ENCODE peak calls at places on chromosome 1, in five cellular contexts. X is neuronal stem cell, D is mesenchymal stem cell, C is H9, W is H1. L is an unnamed sample.

GRCh38 chr1:11648732-11649158 is 5.5 kb downstream of the FBXO2 start:
- DNase-seq in W (peak; percentile 88), C (peak; percentile 77), D (no peak), X (no peak), L (no peak)

GRCh38 chr1:111747282-111747734 is 8.1 kb upstream of the INKA2 start:
- DNase-seq in W (peak; percentile 70), X (no peak), D (peak; percentile 83), C (peak; percentile 80), L (peak; percentile 79)

GRCh38 chr1:203320546-203321272 is 15.4 kb downstream of the BTG2 start:
- DNase-seq in W (peak; percentile 60), C (peak; percentile 84), D (peak; percentile 33), X (no peak), L (peak; percentile 70)

GRCh38 chr1:8903908-8904650 is 25.6 kb upstream of the ENO1 start:
- DNase-seq in C (no peak), D (peak; percentile 82), W (no peak), X (no peak), L (peak; percentile 80)

GRCh38 chr1:99326215-99326949 is 62.1 kb downstream of the PLPPR4 start:
- DNase-seq in X (no peak), D (no peak), C (no peak), W (no peak), L (no peak)

GRCh38 chr1:230029244-230029643 is 37.8 kb upstream of the GALNT2 start:
- DNase-seq in C (no peak), D (no peak), W (no peak), X (no peak), L (no peak)

GRCh38 chr1:173862769-173863223 is 5.0 kb downstream of the GAS5 start:
- DNase-seq in D (no peak), X (no peak), W (no peak), C (peak; percentile 59), L (no peak)

GRCh38 chr1:18100493-18101063 is 7.0 kb upstream of the IGSF21 start:
- DNase-seq in X (peak; percentile 62), D (peak; percentile 46), C (peak; percentile 69), W (peak; percentile 85), L (peak; percentile 53)

GRCh38 chr1:54701996-54702395 is 13.7 kb upstream of the TTC4 start:
- DNase-seq in W (no peak), X (no peak), C (no peak), D (no peak), L (no peak)

DNA sequence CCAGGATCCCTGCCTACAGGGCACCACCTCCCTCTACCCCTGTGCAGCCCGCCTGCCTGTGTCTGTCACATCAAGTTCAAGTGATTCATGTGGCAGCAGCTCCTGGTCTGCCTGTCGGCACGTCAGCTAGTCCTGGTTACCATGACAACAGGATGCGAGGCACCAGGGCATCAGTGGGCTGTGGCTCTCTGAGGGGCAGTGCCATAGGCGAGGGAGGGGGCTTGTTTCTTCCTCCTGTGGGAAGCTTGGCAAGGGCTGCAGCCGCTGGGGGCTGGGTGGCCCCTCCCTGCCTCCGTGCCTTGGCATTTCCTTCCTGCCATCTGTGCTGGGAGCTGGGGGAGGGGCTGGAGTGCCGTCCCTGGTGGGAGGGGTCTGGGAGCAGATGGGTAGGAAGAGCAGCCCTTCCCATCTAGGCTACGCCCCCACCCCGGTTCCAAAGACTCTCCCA is 43.1 kb downstream of the FOXO6 start:
- DNase-seq in X (no peak), C (peak; percentile 81), W (peak; percentile 76), D (no peak), L (no peak)
- H3K4me2 ChIP-seq in X (no peak overlapping the region), C (peak overlapping the region; percentile 9), W (peak overlapping the region; percentile 8), D (no peak overlapping the region), L (no peak overlapping the region)

GRCh38 chr1:43177691-43178090 is 5.6 kb downstream of the CFAP57 start:
- DNase-seq in C (no peak), X (no peak), D (no peak), W (no peak), L (no peak)
- H2BK12ac ChIP-seq in C (no peak overlapping the region), X (no peak overlapping the region), D (no peak overlapping the region), W (no peak overlapping the region), L (no peak overlapping the region)

DNA sequence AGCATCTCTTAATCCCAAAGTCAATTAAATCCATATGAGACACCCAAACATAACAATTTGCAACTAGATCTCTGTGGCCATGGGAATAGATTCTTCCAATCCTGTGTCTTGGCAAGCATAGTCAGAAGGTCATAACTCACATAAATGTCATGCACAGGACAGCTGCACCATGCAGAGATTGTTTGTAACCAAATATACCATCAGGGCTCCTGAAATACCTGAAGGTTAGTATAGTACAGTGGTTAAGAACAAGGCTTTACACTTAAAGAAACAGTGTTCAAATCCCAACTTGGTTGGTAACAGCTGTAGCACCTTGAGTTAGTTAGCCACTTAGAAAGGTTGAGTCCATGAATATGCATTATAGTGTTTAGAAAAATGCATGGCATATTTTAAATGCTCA is 82.7 kb upstream of the CCDC190 start:
- DNase-seq in D (no peak), X (no peak), C (no peak), W (no peak), L (no peak)
- H3K4me2 ChIP-seq in D (no peak overlapping the region), X (no peak overlapping the region), C (no peak overlapping the region), W (no peak overlapping the region), L (no peak overlapping the region)

DNA sequence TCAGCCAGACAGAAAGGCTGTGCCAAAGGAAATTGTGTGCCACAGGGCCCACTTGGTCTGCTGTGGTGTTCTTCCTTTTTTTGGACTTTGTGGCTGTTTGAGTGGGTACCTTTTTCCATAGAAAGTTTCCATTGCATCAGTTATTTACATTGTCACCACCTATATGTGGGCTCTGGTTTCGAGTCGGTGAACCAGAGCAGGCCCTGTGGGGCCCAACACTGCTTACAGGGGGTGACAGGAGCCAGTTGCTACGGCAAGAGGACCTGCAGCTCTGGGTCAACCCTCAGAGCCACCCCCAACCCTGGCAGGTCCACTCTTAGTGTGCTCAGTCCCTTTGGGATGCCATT is 157.0 kb upstream of the EDN2 start:
- DNase-seq in C (no peak), X (no peak), W (no peak), D (no peak), L (no peak)
- H2BK12ac ChIP-seq in C (no peak overlapping the region), X (no peak overlapping the region), W (no peak overlapping the region), D (no peak overlapping the region), L (no peak overlapping the region)

DNA sequence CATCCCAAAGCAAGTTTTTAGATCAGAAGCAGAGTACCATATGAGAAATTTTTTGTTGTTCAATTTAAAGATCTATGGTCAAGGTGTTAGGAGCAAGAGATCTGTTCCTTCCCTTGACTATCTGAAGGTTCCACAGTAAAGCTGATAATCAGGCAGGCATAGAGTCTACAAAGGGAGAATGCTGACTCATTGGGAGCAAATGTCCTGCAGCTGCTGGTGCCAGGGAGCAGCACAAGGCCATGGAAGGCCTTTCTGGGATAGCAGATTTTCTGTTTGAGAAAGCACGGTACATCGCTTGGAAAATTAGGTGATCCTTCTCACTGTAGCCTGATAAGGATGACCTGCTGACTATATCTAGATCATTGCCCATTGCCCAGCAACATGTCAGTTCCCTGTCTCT is 210.1 kb upstream of the C1orf87 start:
- DNase-seq in W (no peak), C (no peak), D (no peak), X (no peak), L (no peak)
- H3K4me2 ChIP-seq in W (no peak overlapping the region), C (no peak overlapping the region), D (no peak overlapping the region), X (no peak overlapping the region), L (no peak overlapping the region)

DNA sequence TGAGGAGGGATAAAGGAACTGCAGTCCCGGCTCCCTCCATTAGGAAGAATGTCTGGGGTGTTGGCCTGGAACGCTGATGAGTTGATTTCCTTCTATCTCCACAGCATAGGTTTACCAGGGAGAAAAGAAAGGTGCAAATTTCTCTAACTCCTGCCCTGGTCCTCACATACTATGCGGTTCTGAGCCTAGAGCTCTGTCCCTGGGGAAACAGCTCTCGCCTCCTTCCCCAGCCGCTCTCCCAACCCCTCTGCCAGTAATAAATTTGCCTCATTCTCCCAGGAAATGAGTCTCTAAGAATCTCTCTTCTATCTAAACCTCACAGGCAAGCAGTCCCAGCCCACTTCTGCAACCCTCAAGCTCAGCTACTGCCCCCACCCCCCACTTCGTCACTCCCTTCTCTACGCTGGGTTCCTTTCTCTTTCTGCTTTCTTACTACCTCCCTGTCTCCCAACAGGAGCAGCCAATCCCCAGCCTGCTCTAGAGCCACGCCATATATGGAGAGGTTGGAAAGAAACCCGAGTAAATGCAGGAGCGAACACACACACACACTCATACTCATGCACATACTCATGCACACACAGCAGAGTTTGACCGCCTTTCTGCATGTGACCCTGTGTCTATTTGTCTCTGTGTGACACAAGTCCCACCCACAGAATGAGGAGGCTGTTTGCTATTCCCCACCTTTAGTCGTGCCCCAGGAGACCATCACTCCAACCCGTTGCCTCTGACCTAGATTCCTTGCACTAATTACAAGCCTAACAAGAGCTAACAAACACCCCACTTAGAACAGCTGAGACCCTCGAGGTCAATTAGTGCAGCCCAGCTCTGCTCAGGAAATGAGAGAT is 13.4 kb downstream of the PLEKHO1 start:
- DNase-seq in D (peak; percentile 100), X (peak; percentile 83), C (peak; percentile 96), W (peak; percentile 79), L (peak; percentile 85)
- H2BK12ac ChIP-seq in D (peak overlapping the region; percentile 90), X (no peak overlapping the region), C (peak overlapping the region; percentile 7), W (peak overlapping the region; percentile 89), L (peak overlapping the region; percentile 55)